ENCODE peak calls at places on chromosomes 6 and 20, in nine cellular contexts. S, E, W, B, J, X, U, T and O are unnamed samples. For H3K4me1, the result is how much of the 10 kb centered on the place peaks cover.

GRCh38 chr6:57135885-57136284 is 36.2 kb upstream of the BAG2 start:
- DNase-seq in S (no peak), E (no peak), W (no peak), B (no peak), J (no peak), X (no peak), U (no peak), T (no peak), O (no peak)

GRCh38 chr6:9710574-9710973 is 704.3 kb downstream of the TFAP2A start:
- DNase-seq in S (no peak), E (no peak), W (no peak), B (no peak), J (no peak), X (no peak), U (no peak), T (no peak), O (no peak)

GRCh38 chr6:105645166-105645565 is 242.3 kb upstream of the PREP start:
- DNase-seq in S (no peak), E (no peak), W (no peak), B (no peak), J (peak), X (no peak), U (no peak), T (no peak), O (no peak)

GRCh38 chr20:1033751-1034419 is 31.8 kb upstream of the RSPO4 start:
- DNase-seq in S (no peak), E (peak), W (no peak), B (no peak), J (no peak), X (no peak), U (no peak), T (no peak), O (no peak)

GRCh38 chr6:38503940-38504682 is 135.6 kb downstream of the BTBD9 start:
- DNase-seq in S (no peak), E (no peak), W (no peak), B (no peak), J (no peak), X (no peak), U (no peak), T (no peak), O (no peak)

GRCh38 chr6:74851598-74851997 is 354.3 kb downstream of the COL12A1 start:
- DNase-seq in S (no peak), E (no peak), W (no peak), B (no peak), J (no peak), X (no peak), U (no peak), T (no peak), O (no peak)

GRCh38 chr6:84018453-84019061 is 15.0 kb upstream of the MRAP2 start:
- DNase-seq in S (no peak), E (no peak), W (peak), B (no peak), J (no peak), X (no peak), U (no peak), T (no peak), O (no peak)

GRCh38 chr20:17655865-17656489 is 26.1 kb downstream of the RRBP1 start:
- DNase-seq in S (no peak), E (no peak), W (peak), B (no peak), J (no peak), X (no peak), U (no peak), T (peak), O (no peak)

GRCh38 chr6:4872841-4873240 is 96.6 kb downstream of the CDYL start:
- DNase-seq in S (no peak), E (no peak), W (no peak), B (no peak), J (no peak), X (no peak), U (no peak), T (no peak), O (no peak)

GRCh38 chr6:47076422-47077344 is 34.6 kb upstream of the ADGRF1 start:
- DNase-seq in S (peak), E (peak), W (no peak), B (no peak), J (peak), X (no peak), U (peak), T (no peak), O (no peak)

GRCh38 chr20:50655325-50655880 is 35.9 kb downstream of the RIPOR3 start:
- DNase-seq in S (no peak), E (no peak), W (no peak), B (no peak), J (no peak), X (no peak), U (peak), T (peak), O (no peak)

GRCh38 chr20:58678806-58679205 is 13.8 kb upstream of the NPEPL1 start:
- DNase-seq in S (no peak), E (no peak), W (no peak), B (no peak), J (no peak), X (no peak), U (no peak), T (no peak), O (peak)

GRCh38 chr6:43090557-43090952 is 14.4 kb downstream of the PTK7 start:
- DNase-seq in S (no peak), E (no peak), W (peak), B (no peak), J (no peak), X (no peak), U (no peak), T (no peak), O (no peak)

GRCh38 chr6:41504526-41505021 is 41.6 kb upstream of the FOXP4 start:
- DNase-seq in S (no peak), E (no peak), W (peak), B (no peak), J (no peak), X (no peak), U (no peak), T (no peak), O (no peak)

GRCh38 chr6:109526905-109527628 is 44.0 kb upstream of the ZBTB24 start:
- DNase-seq in S (peak), E (peak), W (peak), B (peak), J (peak), X (no peak), U (peak), T (no peak), O (no peak)

GRCh38 chr20:45067558-45067957 is 33.4 kb downstream of the KCNS1 start:
- DNase-seq in S (no peak), E (no peak), W (no peak), B (no peak), J (no peak), X (no peak), U (no peak), T (no peak), O (no peak)

GRCh38 chr20:33249456-33249855 is 13.7 kb downstream of the BPIFA1 start:
- DNase-seq in S (no peak), E (no peak), W (no peak), B (no peak), J (no peak), X (no peak), U (no peak), T (no peak), O (no peak)

GRCh38 chr20:46269372-46269771 is 38.9 kb downstream of the CDH22 start:
- DNase-seq in S (no peak), E (no peak), W (no peak), B (no peak), J (no peak), X (no peak), U (no peak), T (no peak), O (no peak)

GRCh38 chr6:158653577-158654354 is 3.9 kb downstream of the SYTL3 start:
- DNase-seq in S (peak), E (peak), W (no peak), B (no peak), J (no peak), X (no peak), U (peak), T (no peak), O (peak)
- H3K4me3 ChIP-seq in S (no peak), E (no peak), W (no peak), B (no peak), J (no peak), X (no peak), U (no peak), T (no peak), O (no peak)

GRCh38 chr6:100392423-100392822 is 72.3 kb downstream of the SIM1 start:
- DNase-seq in S (no peak), E (no peak), W (no peak), B (no peak), J (no peak), X (no peak), U (no peak), T (no peak), O (no peak)

GRCh38 chr6:100388868-100389519 is 75.7 kb downstream of the SIM1 start:
- DNase-seq in S (no peak), E (no peak), W (no peak), B (no peak), J (no peak), X (no peak), U (no peak), T (no peak), O (no peak)

GRCh38 chr6:100393493-100393892 is 71.2 kb downstream of the SIM1 start:
- DNase-seq in S (no peak), E (no peak), W (peak), B (no peak), J (no peak), X (no peak), U (no peak), T (no peak), O (no peak)
- TF ChIP-seq POLR2AphosphoS5 in S (no peak), E (no peak), W (no peak), B (no peak), J (no peak), X (no peak), U (no peak), T (no peak), O (no peak)

DNA sequence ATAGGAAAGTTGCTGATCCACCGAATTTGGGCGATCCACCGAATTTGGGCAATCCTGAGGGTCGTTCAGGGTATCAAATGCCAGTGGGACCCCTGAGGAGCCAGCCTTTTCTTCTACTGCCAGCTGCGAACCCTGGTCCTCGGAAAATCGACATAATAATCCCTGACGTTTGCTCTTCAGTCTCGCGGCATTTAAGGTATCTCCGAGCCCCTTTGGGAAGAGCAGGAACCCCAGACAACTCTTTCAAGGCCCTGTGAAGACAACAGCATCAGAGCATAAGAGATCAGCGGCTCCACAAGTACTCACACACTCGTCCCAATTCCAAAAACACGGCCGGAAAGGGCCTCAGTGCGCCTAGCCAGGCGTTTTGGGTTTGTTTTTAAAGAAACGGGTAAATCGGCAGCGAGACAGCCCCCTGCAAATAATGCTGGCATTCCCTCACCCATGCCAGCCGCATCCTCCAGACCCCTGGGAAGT is 998 bp downstream of the SIM1 start:
- DNase-seq in S (no peak), E (no peak), W (peak), B (no peak), J (no peak), X (no peak), U (no peak), T (no peak), O (peak)
- H3K4me1 ChIP-seq in S (under half), E (under half), W (half or more), B (under half), J (under half), X (under half), U (under half), T (under half), O (under half)

GRCh38 chr20:23644159-23644558 is 6.4 kb upstream of the CST3 start:
- DNase-seq in S (no peak), E (no peak), W (no peak), B (no peak), J (no peak), X (no peak), U (no peak), T (no peak), O (no peak)
- H3K4me3 ChIP-seq in S (no peak), E (no peak), W (no peak), B (no peak), J (no peak), X (no peak), U (no peak), T (no peak), O (no peak)

GRCh38 chr6:2841264-2842138 is at the start of gene SERPINB1:
- DNase-seq in S (peak), E (peak), W (peak), B (no peak), J (peak), X (peak), U (peak), T (peak), O (peak)
- TF ChIP-seq POLR2AphosphoS5 in S (peak), E (peak), W (peak), B (peak), J (peak), X (peak), U (peak), T (peak), O (peak)

GRCh38 chr20:53210931-53211330 is 238.8 kb downstream of the TSHZ2 start:
- DNase-seq in S (no peak), E (no peak), W (no peak), B (no peak), J (no peak), X (no peak), U (no peak), T (no peak), O (no peak)
- H3K4me1 ChIP-seq in S (under half), E (under half), W (under half), B (under half), J (under half), X (under half), U (under half), T (under half), O (under half)

DNA sequence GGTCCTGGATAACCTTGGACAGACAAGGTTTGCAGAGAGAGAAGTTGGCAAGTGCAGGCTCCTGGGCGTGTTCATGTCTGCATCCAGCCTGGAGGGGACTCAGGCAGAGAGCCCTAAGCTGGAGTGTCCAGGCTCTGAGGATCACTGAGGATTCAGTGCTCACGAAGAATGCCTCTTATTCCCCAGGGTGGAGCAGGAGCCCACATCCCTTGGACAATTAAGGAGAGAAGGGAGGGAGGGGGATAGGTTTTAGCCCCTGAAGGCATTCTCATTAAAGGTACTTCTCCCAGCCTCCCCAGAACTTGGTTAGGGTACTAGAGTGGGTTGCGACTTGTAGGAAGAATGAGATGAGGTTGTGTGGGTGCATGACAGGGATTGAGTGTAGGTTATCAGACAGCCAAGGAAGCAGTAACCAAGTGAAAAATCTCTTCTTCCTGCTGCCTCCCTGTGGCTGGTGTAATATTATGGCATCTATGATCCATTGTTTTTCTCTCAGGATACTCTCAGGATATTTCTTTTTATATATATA is 680 bp downstream of the HLA-DPB1 start:
- DNase-seq in S (no peak), E (no peak), W (no peak), B (no peak), J (no peak), X (no peak), U (no peak), T (no peak), O (peak)
- H3K4me3 ChIP-seq in S (peak), E (peak), W (no peak), B (no peak), J (no peak), X (no peak), U (no peak), T (no peak), O (peak)

DNA sequence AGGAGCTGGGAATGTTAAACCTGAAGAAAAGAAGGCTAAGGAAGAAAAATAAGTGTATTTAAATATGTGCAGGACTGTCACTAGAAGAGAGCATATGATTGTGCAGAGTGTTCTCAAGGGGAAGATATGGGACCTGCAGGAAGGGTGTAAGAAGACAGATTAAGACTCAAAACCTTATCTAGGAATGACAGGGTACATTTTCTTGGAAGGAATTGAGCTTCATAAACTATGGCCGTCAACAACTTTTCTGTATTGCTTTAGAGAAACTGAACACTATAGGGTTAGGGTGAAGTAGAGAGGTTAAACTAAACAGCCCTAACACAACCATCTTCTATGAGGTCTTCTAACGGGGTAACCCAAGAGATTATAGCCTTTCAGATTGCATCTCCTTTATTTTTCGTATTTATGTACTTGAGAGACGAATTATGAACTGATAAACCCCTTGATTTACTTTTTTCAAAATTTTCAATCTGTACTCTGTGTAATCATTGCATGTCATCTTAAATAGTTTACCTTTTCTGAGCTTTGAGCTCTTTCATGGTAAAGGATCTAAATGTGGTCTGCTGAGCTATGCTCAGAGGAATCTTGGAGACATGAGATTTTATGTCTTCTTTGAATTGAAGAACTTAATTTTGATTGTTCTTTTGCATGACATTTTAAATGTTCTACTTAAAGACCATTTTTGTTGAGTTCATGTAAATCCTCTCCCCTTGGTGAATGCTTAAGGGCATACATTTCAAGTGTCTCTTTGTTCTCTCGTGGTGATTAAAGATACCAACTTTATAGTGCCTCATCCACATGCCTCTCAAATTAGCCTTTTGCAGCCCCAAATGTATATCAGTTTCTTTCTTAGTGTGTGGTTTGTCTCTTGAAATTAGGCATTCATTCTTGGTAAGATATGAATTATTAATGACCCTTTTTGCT is 116.5 kb upstream of the SCGN start:
- DNase-seq in S (no peak), E (no peak), W (no peak), B (no peak), J (no peak), X (no peak), U (no peak), T (no peak), O (no peak)
- TF ChIP-seq POLR2AphosphoS5 in S (no peak), E (no peak), W (no peak), B (no peak), J (no peak), X (no peak), U (no peak), T (no peak), O (no peak)

GRCh38 chr6:132132911-132133639 is 181.9 kb upstream of the CCN2 start:
- DNase-seq in S (no peak), E (no peak), W (peak), B (no peak), J (no peak), X (no peak), U (no peak), T (no peak), O (no peak)
- H3K4me1 ChIP-seq in S (under half), E (under half), W (under half), B (under half), J (under half), X (under half), U (under half), T (under half), O (under half)